ENCODE peak calls at places on chromosomes 7 and 10, in six cellular contexts. V is stimulated activated CD8-positive, alpha-beta memory T cell treated with anti-CD3 and anti-CD28 coated beads, Interleukin-15, amount 100 ng/mL, for 1 hour; J is HT-29; B is CD8-positive, alpha-beta T cell; T is epithelial cell of esophagus; K is SK-N-DZ. Y is an unnamed sample.

GRCh38 chr10:36066102-36066501 is 424.0 kb upstream of the FZD8 start:
- DNase-seq in J (no peak), K (no peak), T (no peak), B (no peak), V (no peak), Y (no peak)

GRCh38 chr7:147525295-147525694 is 1065.3 kb upstream of the C7orf33 start:
- DNase-seq in K (no peak), T (no peak), J (no peak), B (no peak), V (no peak), Y (no peak)

GRCh38 chr7:71657386-71657785 is 525.4 kb downstream of the GALNT17 start:
- DNase-seq in B (no peak), K (no peak), T (no peak), J (no peak), V (no peak), Y (no peak)

GRCh38 chr10:24132741-24133140 is 76.2 kb upstream of the KIAA1217 start:
- DNase-seq in B (no peak), T (peak), J (no peak), K (no peak), V (no peak), Y (no peak)

GRCh38 chr7:25006225-25006624 is 26.2 kb upstream of the OSBPL3 start:
- DNase-seq in K (no peak), B (no peak), T (no peak), V (no peak), J (no peak), Y (no peak)

GRCh38 chr10:32346134-32346550 is 816 bp downstream of the EPC1 start:
- DNase-seq in B (peak), J (peak), K (peak), V (peak), T (peak), Y (peak)

GRCh38 chr7:70268179-70268578 is 669.9 kb downstream of the AUTS2 start:
- DNase-seq in K (no peak), B (no peak), J (no peak), V (no peak), T (no peak), Y (no peak)

GRCh38 chr7:3300651-3301471 is at the start of gene SDK1:
- DNase-seq in B (peak), T (peak), J (no peak), V (peak), K (peak), Y (peak)

GRCh38 chr10:113550365-113550764 is 2.5 kb upstream of the HABP2 start:
- DNase-seq in T (peak), V (no peak), B (no peak), K (no peak), J (no peak), Y (peak)

GRCh38 chr10:125061557-125062243 is 98.7 kb downstream of the CTBP2 start:
- DNase-seq in T (no peak), B (no peak), K (no peak), V (no peak), J (no peak), Y (no peak)

GRCh38 chr10:43943119-43943824 is 294.6 kb upstream of the ZNF32 start:
- DNase-seq in B (no peak), V (no peak), J (no peak), K (no peak), T (no peak), Y (no peak)

GRCh38 chr7:134343796-134344195 is 27.1 kb upstream of the SLC35B4 start:
- DNase-seq in K (no peak), V (no peak), J (no peak), B (no peak), T (no peak), Y (no peak)